ENCODE peak calls at places on chromosomes 13 and 19, in four cellular contexts. One of them, this sample, is unnamed.

GRCh38 chr19:16208847-16209246 is 11.1 kb downstream of the AP1M1 start:
- DNase-seq in DND-41: no peak
- DNase-seq in suprapubic skin: no peak
- DNase-seq in sigmoid colon: peak; percentile 40
- DNase-seq in this sample: no peak

GRCh38 chr13:63345835-63346234 is 1930.2 kb upstream of the PCDH20 start:
- DNase-seq in DND-41: no peak
- DNase-seq in suprapubic skin: no peak
- DNase-seq in sigmoid colon: no peak
- DNase-seq in this sample: no peak

GRCh38 chr19:3520166-3521103 is 14.3 kb downstream of the FZR1 start:
- DNase-seq in DND-41: no peak
- DNase-seq in suprapubic skin: peak; percentile 66
- DNase-seq in sigmoid colon: no peak
- DNase-seq in this sample: no peak

GRCh38 chr13:47188802-47189201 is 291.9 kb upstream of the HTR2A start:
- DNase-seq in DND-41: no peak
- DNase-seq in suprapubic skin: no peak
- DNase-seq in sigmoid colon: no peak
- DNase-seq in this sample: no peak

GRCh38 chr13:110109910-110110309 is 197.0 kb downstream of the COL4A1 start:
- DNase-seq in DND-41: no peak
- DNase-seq in suprapubic skin: no peak
- DNase-seq in sigmoid colon: peak; percentile 93
- DNase-seq in this sample: no peak

GRCh38 chr13:112143046-112143752 is 76.2 kb downstream of the SOX1 start:
- DNase-seq in DND-41: no peak
- DNase-seq in suprapubic skin: no peak
- DNase-seq in sigmoid colon: no peak
- DNase-seq in this sample: no peak

GRCh38 chr19:12494260-12494860 is 9.7 kb upstream of the ZNF709 start:
- DNase-seq in DND-41: no peak
- DNase-seq in suprapubic skin: no peak
- DNase-seq in sigmoid colon: no peak
- DNase-seq in this sample: no peak

GRCh38 chr19:40762754-40763153 is 11.8 kb downstream of the SNRPA start:
- DNase-seq in DND-41: no peak
- DNase-seq in suprapubic skin: no peak
- DNase-seq in sigmoid colon: no peak
- DNase-seq in this sample: peak; percentile 37

GRCh38 chr19:11435833-11436313 is 438 bp downstream of the PRKCSH start:
- DNase-seq in DND-41: no peak
- DNase-seq in suprapubic skin: no peak
- DNase-seq in sigmoid colon: peak; percentile 73
- DNase-seq in this sample: no peak

GRCh38 chr19:44303976-44304568 is 753 bp downstream of the ZNF235 start:
- DNase-seq in DND-41: no peak
- DNase-seq in suprapubic skin: no peak
- DNase-seq in sigmoid colon: no peak
- DNase-seq in this sample: no peak

GRCh38 chr13:66154981-66155380 is 1075.2 kb downstream of the PCDH9 start:
- DNase-seq in DND-41: no peak
- DNase-seq in suprapubic skin: no peak
- DNase-seq in sigmoid colon: no peak
- DNase-seq in this sample: no peak

GRCh38 chr19:12720851-12721655 is 2.7 kb downstream of the TNPO2 start:
- DNase-seq in DND-41: no peak
- DNase-seq in suprapubic skin: no peak
- DNase-seq in sigmoid colon: no peak
- DNase-seq in this sample: no peak

GRCh38 chr19:54473071-54473941 is at the start of gene CDC42EP5:
- DNase-seq in DND-41: no peak
- DNase-seq in suprapubic skin: peak; percentile 83
- DNase-seq in sigmoid colon: peak; percentile 91
- DNase-seq in this sample: no peak

GRCh38 chr19:48556825-48557224 is 4.9 kb downstream of the SULT2B1 start:
- DNase-seq in DND-41: no peak
- DNase-seq in suprapubic skin: no peak
- DNase-seq in sigmoid colon: no peak
- DNase-seq in this sample: no peak
- H3K4me1 ChIP-seq in DND-41: no peaks in the 10 kb centered on the region
- H3K4me1 ChIP-seq in suprapubic skin: peaks cover 16% of the 10 kb centered on the region
- H3K4me1 ChIP-seq in sigmoid colon: peaks cover 5% of the 10 kb centered on the region
- H3K4me1 ChIP-seq in this sample: no peaks in the 10 kb centered on the region

DNA sequence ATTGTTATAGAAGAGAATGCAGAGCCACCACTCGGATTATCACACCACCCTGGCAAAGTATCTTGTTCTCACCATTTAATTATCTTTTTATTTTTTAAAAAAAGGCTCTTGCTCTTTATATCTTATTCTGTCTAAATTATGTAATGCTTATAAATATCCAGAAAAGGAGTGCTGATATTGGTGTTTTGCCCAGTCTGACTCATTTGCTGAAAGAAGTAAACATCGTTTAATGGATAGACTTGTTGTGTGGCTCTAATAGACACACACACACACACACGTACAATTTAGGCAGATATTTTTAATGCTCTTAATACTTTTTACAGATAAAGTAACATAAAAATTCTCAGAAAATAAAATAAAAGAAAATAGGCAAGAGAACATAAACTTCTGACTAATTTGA is 641.9 kb upstream of the ARGLU1 start:
- DNase-seq in DND-41: no peak
- DNase-seq in suprapubic skin: no peak
- DNase-seq in sigmoid colon: no peak
- DNase-seq in this sample: no peak
- H3K27ac ChIP-seq in DND-41: no peak overlapping the region
- H3K27ac ChIP-seq in suprapubic skin: no peak overlapping the region
- H3K27ac ChIP-seq in sigmoid colon: no peak overlapping the region
- H3K27ac ChIP-seq in this sample: no peak overlapping the region

GRCh38 chr19:6059996-6060599 is 50.2 kb downstream of the RFX2 start:
- DNase-seq in DND-41: no peak
- DNase-seq in suprapubic skin: peak; percentile 59
- DNase-seq in sigmoid colon: no peak
- DNase-seq in this sample: no peak
- H3K4me1 ChIP-seq in DND-41: peaks cover 21% of the 10 kb centered on the region
- H3K4me1 ChIP-seq in suprapubic skin: peaks cover 99% of the 10 kb centered on the region
- H3K4me1 ChIP-seq in sigmoid colon: peaks cover 93% of the 10 kb centered on the region
- H3K4me1 ChIP-seq in this sample: peaks cover 27% of the 10 kb centered on the region

GRCh38 chr19:49107625-49108459 is 6.3 kb upstream of the LIN7B start:
- DNase-seq in DND-41: no peak
- DNase-seq in suprapubic skin: no peak
- DNase-seq in sigmoid colon: no peak
- DNase-seq in this sample: no peak

GRCh38 chr19:49110567-49110966 is 3.6 kb upstream of the LIN7B start:
- DNase-seq in DND-41: no peak
- DNase-seq in suprapubic skin: no peak
- DNase-seq in sigmoid colon: no peak
- DNase-seq in this sample: no peak

GRCh38 chr19:49111218-49111998 is 2.8 kb upstream of the LIN7B start:
- DNase-seq in DND-41: no peak
- DNase-seq in suprapubic skin: no peak
- DNase-seq in sigmoid colon: no peak
- DNase-seq in this sample: no peak

GRCh38 chr19:49109569-49110233 is 4.5 kb upstream of the LIN7B start:
- DNase-seq in DND-41: no peak
- DNase-seq in suprapubic skin: no peak
- DNase-seq in sigmoid colon: no peak
- DNase-seq in this sample: no peak

DNA sequence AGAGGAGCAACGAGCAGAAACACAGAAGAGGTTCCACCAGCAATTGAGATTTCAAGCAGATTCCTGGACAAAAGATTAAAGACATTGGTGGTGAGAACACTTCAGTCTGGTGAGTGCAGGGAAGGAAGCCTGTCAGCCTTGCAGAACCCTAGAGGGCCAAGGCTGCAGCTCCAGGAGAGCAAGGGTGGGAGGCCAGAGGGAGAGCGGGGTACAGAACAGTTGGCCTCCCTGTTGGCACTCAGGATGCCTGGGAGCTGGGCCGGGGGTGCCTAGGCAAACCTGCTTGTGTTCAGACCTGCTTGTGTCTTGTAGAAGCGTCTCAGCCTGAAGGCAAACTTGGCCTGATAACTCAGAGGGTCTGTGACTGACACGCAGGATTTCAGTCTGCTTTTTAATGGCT is 5.1 kb upstream of the LIN7B start:
- DNase-seq in DND-41: no peak
- DNase-seq in suprapubic skin: no peak
- DNase-seq in sigmoid colon: no peak
- DNase-seq in this sample: no peak
- H3K27ac ChIP-seq in DND-41: no peak overlapping the region
- H3K27ac ChIP-seq in suprapubic skin: no peak overlapping the region
- H3K27ac ChIP-seq in sigmoid colon: no peak overlapping the region
- H3K27ac ChIP-seq in this sample: no peak overlapping the region

This sample was measured in CD8-positive, alpha-beta T cell.